ENCODE peak calls at places on chromosomes 11 and 22, in ten cellular contexts. S is fibroblast of pulmonary artery, C is Calu3, U is WTC11, Z is pancreas, F is kidney, R is adrenal gland, I is neural crest cell, M is GM12865, L is left lung. G is an unnamed sample.

GRCh38 chr11:67605231-67606011 is 1.3 kb upstream of the NDUFV1 start:
- DNase-seq in S (no peak), C (no peak), U (no peak), Z (no peak), F (no peak), R (no peak), I (no peak), M (no peak), L (no peak), G (no peak)

GRCh38 chr11:73126804-73127480 is 15.2 kb downstream of the FCHSD2 start:
- DNase-seq in S (no peak), C (no peak), U (no peak), Z (no peak), F (no peak), R (no peak), I (no peak), M (no peak), L (no peak), G (no peak)

GRCh38 chr22:17637490-17638181 is 921 bp upstream of the BCL2L13 start:
- DNase-seq in S (no peak), C (no peak), U (no peak), Z (no peak), F (no peak), R (no peak), I (no peak), M (peak; percentile 3), L (no peak), G (no peak)

GRCh38 chr22:44603774-44604173 is 98.2 kb upstream of the PRR5 start:
- DNase-seq in S (no peak), C (no peak), U (no peak), Z (no peak), F (no peak), R (no peak), I (no peak), M (no peak), L (no peak), G (no peak)

GRCh38 chr11:83054001-83054400 is 17.7 kb downstream of the RAB30 start:
- DNase-seq in S (no peak), C (no peak), U (no peak), Z (no peak), F (no peak), R (no peak), I (no peak), M (peak; percentile 59), L (no peak), G (no peak)

GRCh38 chr11:89184021-89184420 is 6.3 kb downstream of the TYR start:
- DNase-seq in S (no peak), C (no peak), U (no peak), Z (no peak), F (no peak), R (no peak), I (no peak), M (no peak), L (no peak), G (no peak)

GRCh38 chr11:1224109-1224485 is 1.2 kb downstream of the MUC5B start:
- DNase-seq in S (no peak), C (no peak), U (no peak), Z (no peak), F (peak; percentile 59), R (no peak), I (no peak), M (no peak), L (no peak), G (no peak)

GRCh38 chr11:131582021-131582531 is 211.7 kb downstream of the NTM start:
- DNase-seq in S (no peak), C (no peak), U (no peak), Z (no peak), F (no peak), R (no peak), I (no peak), M (no peak), L (no peak), G (no peak)

GRCh38 chr11:66220566-66220935 is 47.9 kb upstream of the RAB1B start:
- DNase-seq in S (no peak), C (no peak), U (no peak), Z (no peak), F (no peak), R (no peak), I (no peak), M (no peak), L (no peak), G (no peak)

GRCh38 chr11:44453213-44453612 is 112.2 kb upstream of the CD82 start:
- DNase-seq in S (no peak), C (no peak), U (no peak), Z (no peak), F (no peak), R (no peak), I (no peak), M (no peak), L (no peak), G (no peak)

GRCh38 chr11:3090096-3090901 is 33.1 kb upstream of the CARS1 start:
- DNase-seq in S (no peak), C (no peak), U (no peak), Z (no peak), F (peak; percentile 74), R (no peak), I (no peak), M (no peak), L (peak; percentile 69), G (no peak)

GRCh38 chr11:69950120-69950519 is 128.0 kb upstream of the ANO1 start:
- DNase-seq in S (no peak), C (peak; percentile 69), U (peak; percentile 89), Z (no peak), F (peak; percentile 70), R (no peak), I (peak; percentile 41), M (peak; percentile 19), L (peak; percentile 40), G (no peak)

DNA sequence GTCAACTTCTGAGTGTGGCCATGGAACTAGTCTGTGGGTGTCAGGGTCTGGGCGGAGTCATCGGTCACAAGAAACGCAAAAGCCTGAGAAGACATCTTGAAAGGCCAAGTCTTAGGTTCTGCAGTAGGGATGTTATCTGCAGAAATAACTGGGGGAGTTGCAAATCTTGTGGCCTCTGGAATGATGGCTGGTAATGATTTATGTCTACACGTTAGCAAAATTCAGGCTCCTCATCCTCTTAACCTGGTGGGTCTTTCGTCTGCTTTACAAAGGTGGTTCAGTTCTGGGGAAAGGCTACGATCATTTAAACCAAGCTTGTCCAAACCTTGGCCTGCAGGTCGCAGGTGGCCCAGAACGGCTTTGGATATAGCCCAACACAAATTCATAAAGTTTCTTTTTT is 7.4 kb upstream of the CYB5R3 start:
- DNase-seq in S (no peak), C (no peak), U (no peak), Z (no peak), F (no peak), R (no peak), I (no peak), M (no peak), L (no peak), G (no peak)
- TF ChIP-seq CTCF in S (no peak), C (no peak), U (no peak), Z (no peak), F (no peak), R (no peak), I (no peak), M (no peak), L (no peak), G (no peak)

GRCh38 chr11:85481862-85482261 is 145.3 kb downstream of the DLG2 start:
- DNase-seq in S (no peak), C (no peak), U (no peak), Z (no peak), F (peak; percentile 55), R (no peak), I (no peak), M (no peak), L (no peak), G (no peak)

GRCh38 chr11:85485902-85486301 is 141.2 kb downstream of the DLG2 start:
- DNase-seq in S (no peak), C (no peak), U (no peak), Z (no peak), F (peak; percentile 35), R (no peak), I (no peak), M (no peak), L (no peak), G (no peak)

DNA sequence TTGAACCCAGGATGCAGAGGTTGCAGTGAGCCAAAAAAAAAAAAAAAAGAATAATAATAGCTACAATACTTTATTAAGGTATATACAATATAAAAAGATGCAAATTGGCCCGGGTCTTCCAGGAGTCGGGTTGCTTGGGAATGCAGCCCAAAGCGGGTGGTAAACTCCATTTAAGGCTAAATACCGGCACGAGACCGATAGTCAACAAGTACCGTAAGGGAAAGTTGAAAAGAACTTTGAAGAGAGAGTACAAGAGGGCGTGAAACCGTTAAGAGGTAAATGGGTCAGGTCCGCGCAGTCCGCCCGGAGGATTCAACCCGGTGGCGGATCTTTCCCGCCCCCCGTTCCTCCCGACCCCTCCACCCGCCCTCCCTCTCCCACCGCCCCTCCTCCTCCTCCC is 143.3 kb downstream of the DLG2 start:
- DNase-seq in S (no peak), C (no peak), U (no peak), Z (no peak), F (peak; percentile 18), R (no peak), I (no peak), M (peak; percentile 59), L (no peak), G (no peak)
- TF ChIP-seq CTCF in S (no peak), C (no peak), U (no peak), Z (no peak), F (no peak), R (no peak), I (no peak), M (no peak), L (no peak), G (no peak)

DNA sequence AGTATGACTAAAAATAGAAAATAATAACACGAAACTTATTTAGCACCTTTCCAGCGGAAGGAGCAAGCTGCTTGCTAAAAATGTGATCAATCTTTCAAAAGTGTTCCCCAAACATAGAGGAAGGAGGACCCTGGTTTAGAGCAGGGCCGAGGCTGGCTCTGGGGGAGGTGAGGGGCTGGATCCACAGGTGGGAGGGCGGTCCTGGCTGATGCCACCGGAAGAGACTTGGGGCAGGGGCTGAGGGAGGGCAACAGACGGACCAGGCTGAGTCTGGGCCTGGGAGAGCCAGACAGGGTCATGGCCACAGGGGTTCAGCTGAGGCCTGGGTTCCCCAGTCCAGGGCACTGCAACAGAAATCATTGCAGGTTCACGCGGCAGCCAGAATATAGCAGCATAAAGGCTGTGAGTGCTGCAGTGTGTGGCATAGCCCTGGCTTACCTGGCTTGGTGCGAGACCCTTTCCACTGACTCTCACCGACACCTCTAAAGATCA is 143.3 kb downstream of the CACNA1I start:
- DNase-seq in S (no peak), C (no peak), U (no peak), Z (no peak), F (peak; percentile 48), R (no peak), I (no peak), M (no peak), L (no peak), G (no peak)
- TF ChIP-seq CTCF in S (no peak), C (no peak), U (no peak), Z (no peak), F (no peak), R (no peak), I (no peak), M (no peak), L (no peak), G (no peak)

DNA sequence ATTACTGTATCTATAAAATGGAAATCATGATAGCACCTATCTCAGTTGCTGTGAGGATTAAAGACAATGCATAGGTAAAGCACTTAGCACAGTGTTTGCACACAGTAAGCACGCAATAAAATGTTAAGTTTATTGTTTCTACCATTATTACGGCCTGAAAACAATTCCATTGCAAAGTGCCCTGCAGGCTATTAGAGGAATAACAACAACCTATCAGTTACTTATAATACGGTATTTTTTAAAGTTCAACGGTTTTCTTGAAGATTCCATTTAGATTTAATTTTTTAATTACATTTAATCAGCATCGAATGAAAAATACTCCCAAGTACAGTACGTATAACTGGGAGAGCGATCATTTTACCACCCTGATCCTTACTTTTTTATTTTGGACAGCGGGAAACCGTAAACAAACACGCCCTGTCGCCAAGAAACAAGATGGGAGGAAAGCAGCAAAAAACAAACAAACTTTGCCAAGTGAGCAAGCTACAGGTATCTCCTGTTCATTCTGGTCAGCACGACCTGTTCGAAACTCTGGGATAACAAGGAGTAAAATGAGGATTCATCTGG is 892 bp downstream of the SLC36A4 start:
- DNase-seq in S (no peak), C (no peak), U (no peak), Z (no peak), F (no peak), R (no peak), I (no peak), M (peak; percentile 9), L (no peak), G (no peak)
- TF ChIP-seq CTCF in S (peak; percentile 57), C (no peak), U (peak; percentile 36), Z (peak; percentile 24), F (no peak), R (peak; percentile 58), I (peak; percentile 66), M (peak; percentile 22), L (peak; percentile 22), G (peak; percentile 73)